ENCODE peak calls at places on chromosomes 7 and 10, in five cellular contexts. X is fibroblast of lung, E is bronchial epithelial cell, D is endothelial cell, M is coronary artery. Q is an unnamed sample.

GRCh38 chr10:111347386-111348005 is 270.7 kb downstream of the ADRA2A start:
- DNase-seq in X (no peak), E (no peak), D (peak), M (no peak), Q (no peak)

GRCh38 chr10:119022846-119023552 is 6.5 kb upstream of the NANOS1 start:
- DNase-seq in X (peak), E (peak), D (no peak), M (no peak), Q (no peak)

GRCh38 chr7:25351761-25352160 is 123.5 kb upstream of the NPVF start:
- DNase-seq in X (no peak), E (no peak), D (no peak), M (no peak), Q (no peak)

GRCh38 chr10:92377962-92378361 is 87.0 kb downstream of the MARCHF5 start:
- DNase-seq in X (no peak), E (no peak), D (no peak), M (no peak), Q (no peak)

GRCh38 chr7:69814421-69814962 is 216.2 kb downstream of the AUTS2 start:
- DNase-seq in X (peak), E (no peak), D (no peak), M (no peak), Q (peak)

GRCh38 chr10:104642311-104643022 is 1.4 kb downstream of the SORCS3 start:
- DNase-seq in X (peak), E (peak), D (peak), M (no peak), Q (peak)

GRCh38 chr10:86254526-86255174 is 111.9 kb downstream of the GRID1 start:
- DNase-seq in X (no peak), E (peak), D (no peak), M (peak), Q (no peak)

GRCh38 chr10:21495002-21495685 is 30.3 kb downstream of the SKIDA1 start:
- DNase-seq in X (no peak), E (peak), D (peak), M (no peak), Q (no peak)

GRCh38 chr10:124586142-124586541 is 124.5 kb downstream of the LHPP start:
- DNase-seq in X (no peak), E (no peak), D (no peak), M (no peak), Q (no peak)

GRCh38 chr7:5172196-5172800 is 17.7 kb upstream of the WIPI2 start:
- DNase-seq in X (peak), E (peak), D (no peak), M (no peak), Q (no peak)

GRCh38 chr7:131489196-131489595 is 67.2 kb downstream of the PODXL start:
- DNase-seq in X (no peak), E (peak), D (no peak), M (no peak), Q (no peak)

GRCh38 chr10:111233439-111233838 is 156.6 kb downstream of the ADRA2A start:
- DNase-seq in X (no peak), E (no peak), D (peak), M (no peak), Q (no peak)

GRCh38 chr10:121113385-121113696 is 262.2 kb downstream of the WDR11 start:
- DNase-seq in X (peak), E (peak), D (no peak), M (no peak), Q (no peak)

GRCh38 chr7:27158436-27159277 is 2.2 kb upstream of the HOXA7 start:
- DNase-seq in X (no peak), E (no peak), D (no peak), M (no peak), Q (no peak)

GRCh38 chr7:17195576-17195975 is 102.9 kb upstream of the AHR start:
- DNase-seq in X (no peak), E (no peak), D (no peak), M (no peak), Q (no peak)

GRCh38 chr10:119309423-119309770 is 102.0 kb downstream of the GRK5 start:
- DNase-seq in X (no peak), E (no peak), D (no peak), M (no peak), Q (no peak)

GRCh38 chr10:79047875-79048638 is 20.7 kb upstream of the ZMIZ1 start:
- DNase-seq in X (no peak), E (no peak), D (peak), M (peak), Q (no peak)

GRCh38 chr10:80603516-80603915 is 65.8 kb downstream of the SH2D4B start:
- DNase-seq in X (no peak), E (no peak), D (no peak), M (peak), Q (no peak)

GRCh38 chr10:4677296-4678021 is 148.5 kb upstream of the AKR1E2 start:
- DNase-seq in X (peak), E (peak), D (no peak), M (no peak), Q (no peak)

GRCh38 chr7:118753464-118753863 is 529.0 kb downstream of the ANKRD7 start:
- DNase-seq in X (no peak), E (no peak), D (no peak), M (no peak), Q (no peak)

GRCh38 chr7:13067036-13067435 is 379.6 kb downstream of the ARL4A start:
- DNase-seq in X (no peak), E (no peak), D (no peak), M (no peak), Q (no peak)

GRCh38 chr7:33642312-33642711 is 263.0 kb upstream of the BMPER start:
- DNase-seq in X (no peak), E (no peak), D (no peak), M (no peak), Q (no peak)

GRCh38 chr7:102173669-102174068 is 113.0 kb upstream of the SH2B2 start:
- DNase-seq in X (no peak), E (no peak), D (no peak), M (no peak), Q (no peak)

GRCh38 chr7:64849250-64849923 is 53.7 kb upstream of the ZNF273 start:
- DNase-seq in X (peak), E (peak), D (no peak), M (no peak), Q (no peak)

GRCh38 chr7:133433165-133433812 is 180.4 kb downstream of the EXOC4 start:
- DNase-seq in X (no peak), E (no peak), D (no peak), M (no peak), Q (no peak)

GRCh38 chr7:129884495-129884894 is 68.3 kb downstream of the UBE2H start:
- DNase-seq in X (no peak), E (no peak), D (no peak), M (no peak), Q (no peak)

GRCh38 chr7:118328505-118329211 is 104.2 kb downstream of the ANKRD7 start:
- DNase-seq in X (no peak), E (no peak), D (no peak), M (no peak), Q (no peak)

GRCh38 chr10:34907743-34908425 is 92.8 kb upstream of the PARD3 start:
- DNase-seq in X (no peak), E (no peak), D (no peak), M (no peak), Q (no peak)

GRCh38 chr7:91636129-91636724 is 244.3 kb downstream of the MTERF1 start:
- DNase-seq in X (no peak), E (peak), D (peak), M (no peak), Q (peak)

GRCh38 chr10:11443468-11444147 is 167.8 kb downstream of the USP6NL start:
- DNase-seq in X (no peak), E (no peak), D (no peak), M (no peak), Q (no peak)

GRCh38 chr10:22475857-22476600 is 130.7 kb downstream of the SPAG6 start:
- DNase-seq in X (no peak), E (no peak), D (peak), M (no peak), Q (peak)

GRCh38 chr10:13787015-13787421 is 200.3 kb downstream of the PRPF18 start:
- DNase-seq in X (peak), E (peak), D (peak), M (no peak), Q (no peak)

GRCh38 chr7:148699024-148699771 is 495 bp downstream of the CUL1 start:
- DNase-seq in X (peak), E (no peak), D (peak), M (no peak), Q (peak)

GRCh38 chr10:72204296-72204695 is 11.5 kb upstream of the ANAPC16 start:
- DNase-seq in X (peak), E (no peak), D (no peak), M (no peak), Q (no peak)

GRCh38 chr10:117131390-117132327 is 6.4 kb downstream of the VAX1 start:
- DNase-seq in X (no peak), E (no peak), D (peak), M (no peak), Q (no peak)

GRCh38 chr7:78438433-78438832 is 639.9 kb downstream of the PHTF2 start:
- DNase-seq in X (no peak), E (no peak), D (no peak), M (no peak), Q (no peak)

GRCh38 chr7:51081270-51081890 is 235.2 kb downstream of the COBL start:
- DNase-seq in X (no peak), E (no peak), D (no peak), M (no peak), Q (no peak)

GRCh38 chr7:51077951-51078350 is 238.7 kb downstream of the COBL start:
- DNase-seq in X (peak), E (no peak), D (no peak), M (no peak), Q (no peak)

GRCh38 chr7:51078653-51079052 is 238.0 kb downstream of the COBL start:
- DNase-seq in X (no peak), E (no peak), D (no peak), M (no peak), Q (no peak)

GRCh38 chr7:51080622-51081269 is 235.9 kb downstream of the COBL start:
- DNase-seq in X (no peak), E (no peak), D (no peak), M (no peak), Q (no peak)

GRCh38 chr7:51079494-51079893 is 237.1 kb downstream of the COBL start:
- DNase-seq in X (no peak), E (peak), D (no peak), M (no peak), Q (no peak)
- TF ChIP-seq CTCF in X (no peak), E (no peak), D (no peak), M (no peak), Q (no peak)

GRCh38 chr10:30357806-30358205 is 8.7 kb upstream of the MTPAP start:
- DNase-seq in X (no peak), E (no peak), D (no peak), M (no peak), Q (no peak)
- TF ChIP-seq CTCF in X (no peak), E (no peak), D (no peak), M (no peak), Q (no peak)

DNA sequence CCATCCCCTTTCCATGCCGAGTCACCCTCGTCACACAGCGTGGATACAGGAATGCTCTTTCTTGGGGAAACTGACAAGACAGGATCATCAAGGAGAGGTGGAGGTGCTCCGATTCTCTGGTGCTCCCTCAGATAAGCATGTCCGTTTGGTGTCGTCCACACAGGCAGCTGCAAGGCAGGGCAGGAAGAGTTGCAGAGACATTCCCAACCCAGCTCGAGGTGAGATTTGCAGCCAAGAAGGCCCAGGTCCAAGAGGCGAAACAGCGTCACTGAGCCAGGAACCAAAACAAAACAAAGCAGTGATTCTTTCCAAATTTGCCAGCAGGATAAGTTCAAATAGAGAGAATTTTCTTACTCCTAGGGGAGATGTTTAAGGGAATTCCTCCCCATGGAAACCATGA is 386.5 kb upstream of the PFKP start:
- DNase-seq in X (no peak), E (no peak), D (no peak), M (no peak), Q (no peak)
- TF ChIP-seq CTCF in X (no peak), E (no peak), D (no peak), M (no peak), Q (no peak)

GRCh38 chr7:1747004-1747801 is 77.1 kb downstream of the ELFN1 start:
- DNase-seq in X (no peak), E (no peak), D (no peak), M (no peak), Q (no peak)
- TF ChIP-seq CTCF in X (no peak), E (no peak), D (no peak), M (no peak), Q (no peak)

GRCh38 chr7:112965506-112965905 is 121.1 kb downstream of the GPR85 start:
- DNase-seq in X (no peak), E (no peak), D (no peak), M (no peak), Q (no peak)

GRCh38 chr7:112969946-112970345 is 116.7 kb downstream of the GPR85 start:
- DNase-seq in X (no peak), E (no peak), D (no peak), M (no peak), Q (no peak)

DNA sequence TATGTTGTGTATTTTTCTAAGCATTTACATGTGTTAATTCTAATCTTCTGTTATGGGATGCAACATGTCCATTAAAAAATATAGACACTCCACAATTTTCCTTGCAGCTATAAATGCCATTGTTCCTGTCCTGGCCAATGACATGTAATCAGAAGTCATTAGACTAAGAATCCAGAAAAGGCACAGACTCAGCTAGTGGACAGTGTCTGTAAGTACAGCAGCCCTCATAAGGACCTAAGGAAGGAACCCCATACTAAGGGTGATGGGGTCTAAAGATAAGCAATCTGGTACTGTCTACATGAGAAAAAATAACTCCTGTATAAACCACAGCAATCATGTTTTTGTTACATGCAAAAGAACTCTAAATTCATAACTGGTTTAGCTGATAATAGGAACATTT is 115.9 kb downstream of the GPR85 start:
- DNase-seq in X (no peak), E (no peak), D (no peak), M (no peak), Q (no peak)
- TF ChIP-seq CTCF in X (peak), E (no peak), D (no peak), M (no peak), Q (peak)

GRCh38 chr7:117012284-117013174 is 59.2 kb downstream of the ST7 start:
- DNase-seq in X (peak), E (peak), D (no peak), M (no peak), Q (no peak)
- TF ChIP-seq CTCF in X (peak), E (peak), D (peak), M (no peak), Q (peak)

GRCh38 chr10:53401536-53401935 is 629.0 kb upstream of the MBL2 start:
- DNase-seq in X (no peak), E (no peak), D (no peak), M (no peak), Q (no peak)
- TF ChIP-seq CTCF in X (no peak), E (no peak), D (no peak), M (no peak), Q (no peak)

GRCh38 chr7:45543470-45543869 is 30.7 kb upstream of the ADCY1 start:
- DNase-seq in X (no peak), E (no peak), D (no peak), M (no peak), Q (no peak)
- TF ChIP-seq CTCF in X (no peak), E (no peak), D (no peak), M (no peak), Q (no peak)

GRCh38 chr10:27256790-27257189 is 16.2 kb upstream of the ACBD5 start:
- DNase-seq in X (no peak), E (no peak), D (no peak), M (no peak), Q (no peak)

GRCh38 chr10:27251554-27251953 is 11.0 kb upstream of the ACBD5 start:
- DNase-seq in X (no peak), E (no peak), D (no peak), M (no peak), Q (no peak)

GRCh38 chr10:27256299-27256698 is 15.7 kb upstream of the ACBD5 start:
- DNase-seq in X (no peak), E (no peak), D (no peak), M (no peak), Q (no peak)

GRCh38 chr10:27248215-27248614 is 7.6 kb upstream of the ACBD5 start:
- DNase-seq in X (no peak), E (no peak), D (no peak), M (no peak), Q (no peak)

GRCh38 chr10:27252267-27253000 is 11.8 kb upstream of the ACBD5 start:
- DNase-seq in X (peak), E (peak), D (peak), M (no peak), Q (no peak)
- TF ChIP-seq CTCF in X (peak), E (peak), D (peak), M (peak), Q (peak)

GRCh38 chr7:104643587-104644217 is 315.3 kb downstream of the LHFPL3 start:
- DNase-seq in X (peak), E (peak), D (peak), M (no peak), Q (peak)
- TF ChIP-seq CTCF in X (peak), E (peak), D (peak), M (no peak), Q (peak)

Q was measured in neural crest cell.